ENCODE peak calls at places on chromosomes 4 and X, in six cellular contexts. T, M, A, X, F and B are unnamed samples.

GRCh38 chr4:26081795-26082498 is 167.9 kb downstream of the SMIM20 start:
- DNase-seq in A (no peak), T (peak), F (no peak), M (peak), X (peak), B (peak)

GRCh38 chr4:5110901-5111300 is 59.6 kb downstream of the STK32B start:
- DNase-seq in M (no peak), F (no peak), A (no peak), T (no peak), X (no peak), B (no peak)

GRCh38 chr4:157521916-157522315 is 301.4 kb downstream of the GRIA2 start:
- DNase-seq in X (no peak), F (no peak), M (no peak), A (no peak), T (no peak), B (no peak)

GRCh38 chrX:109785053-109785452 is 52.0 kb upstream of the ACSL4 start:
- DNase-seq in A (no peak), X (no peak), M (no peak), T (no peak), F (no peak), B (no peak)

GRCh38 chrX:1531106-1531890 is 5.7 kb downstream of the P2RY8 start:
- DNase-seq in M (no peak), F (peak), T (no peak), X (no peak), A (no peak), B (no peak)

GRCh38 chr4:59855630-59856352 is 1344.3 kb upstream of the ADGRL3 start:
- DNase-seq in X (no peak), M (no peak), T (no peak), F (peak), A (no peak), B (no peak)

GRCh38 chr4:18508801-18509200 is 487.2 kb upstream of the LCORL start:
- DNase-seq in A (no peak), F (no peak), X (no peak), T (no peak), M (no peak), B (no peak)

GRCh38 chr4:177012918-177013545 is 220.3 kb upstream of the VEGFC start:
- DNase-seq in M (no peak), X (no peak), T (no peak), A (no peak), F (no peak), B (no peak)

GRCh38 chrX:83008415-83008814 is 499.7 kb upstream of the POU3F4 start:
- DNase-seq in T (no peak), M (no peak), X (no peak), F (no peak), A (no peak), B (peak)

GRCh38 chr4:157271166-157271869 is 50.8 kb downstream of the GRIA2 start:
- DNase-seq in F (no peak), A (no peak), M (no peak), T (no peak), X (no peak), B (peak)

GRCh38 chr4:140736669-140737343 is 19.4 kb downstream of the TBC1D9 start:
- DNase-seq in A (no peak), X (no peak), T (no peak), F (no peak), M (peak), B (peak)

GRCh38 chr4:169795585-169795984 is 37.8 kb upstream of the HPF1 start:
- DNase-seq in T (no peak), M (no peak), X (no peak), A (no peak), F (no peak), B (peak)

GRCh38 chr4:96164814-96165351 is 325.0 kb downstream of the PDHA2 start:
- DNase-seq in A (peak), T (no peak), F (no peak), M (peak), X (peak), B (peak)

GRCh38 chr4:117434424-117434823 is 349.0 kb upstream of the TRAM1L1 start:
- DNase-seq in X (no peak), A (no peak), M (no peak), T (no peak), F (no peak), B (no peak)

GRCh38 chr4:55733874-55734437 is 85.6 kb upstream of the EXOC1L start:
- DNase-seq in A (no peak), X (peak), F (no peak), T (no peak), M (peak), B (no peak)

GRCh38 chr4:121408-122084 is 2.8 kb upstream of the ZNF718 start:
- DNase-seq in F (peak), M (no peak), X (no peak), T (no peak), A (no peak), B (no peak)

GRCh38 chr4:4386736-4387392 is at the start of gene NSG1:
- DNase-seq in F (peak), T (peak), X (peak), A (no peak), M (peak), B (no peak)

GRCh38 chrX:69221239-69222102 is 56.2 kb upstream of the PJA1 start:
- DNase-seq in F (peak), T (peak), M (no peak), X (no peak), A (no peak), B (peak)

GRCh38 chrX:141642979-141643378 is 53.5 kb downstream of the SPANXA2 start:
- DNase-seq in M (peak), X (no peak), A (no peak), F (no peak), T (no peak), B (peak)

GRCh38 chr4:4524364-4524763 is 17.5 kb downstream of the STX18 start:
- DNase-seq in A (no peak), M (peak), X (peak), T (no peak), F (no peak), B (peak)

GRCh38 chr4:7402526-7402925 is 32.2 kb downstream of the PSAPL1 start:
- DNase-seq in F (peak), M (no peak), X (no peak), T (no peak), A (no peak), B (no peak)

GRCh38 chr4:149203256-149204001 is 612.2 kb downstream of the IQCM start:
- DNase-seq in F (no peak), X (no peak), T (no peak), A (no peak), M (peak), B (no peak)

GRCh38 chr4:38466401-38466800 is 197.6 kb upstream of the KLF3 start:
- DNase-seq in A (peak), M (no peak), T (no peak), X (no peak), F (no peak), B (peak)

GRCh38 chrX:13607996-13608365 is 38.6 kb downstream of the EGFL6 start:
- DNase-seq in F (no peak), X (no peak), A (no peak), T (no peak), M (no peak), B (peak)

GRCh38 chr4:35189988-35190613 is 1054.2 kb downstream of the ARAP2 start:
- DNase-seq in A (no peak), T (no peak), M (no peak), F (no peak), X (no peak), B (no peak)

GRCh38 chr4:140116442-140117104 is 37.4 kb downstream of the MAML3 start:
- DNase-seq in A (no peak), T (no peak), F (no peak), X (peak), M (peak), B (peak)

GRCh38 chr4:86033171-86033570 is 326.7 kb downstream of the MAPK10 start:
- DNase-seq in M (peak), A (no peak), X (peak), T (no peak), F (no peak), B (no peak)

GRCh38 chr4:168095776-168096443 is 3.6 kb downstream of the ANXA10 start:
- DNase-seq in F (no peak), T (no peak), M (peak), A (no peak), X (no peak), B (no peak)

GRCh38 chr4:95539056-95539455 is 9.7 kb downstream of the UNC5C start:
- DNase-seq in F (no peak), T (no peak), X (peak), A (no peak), M (no peak), B (no peak)

GRCh38 chrX:17082831-17083230 is 136.4 kb downstream of the REPS2 start:
- DNase-seq in F (no peak), A (no peak), X (no peak), M (no peak), T (no peak), B (peak)

GRCh38 chr4:37358748-37359147 is 114.2 kb downstream of the NWD2 start:
- DNase-seq in T (no peak), X (no peak), A (no peak), F (no peak), M (no peak), B (no peak)

GRCh38 chr4:23332266-23332665 is 557.6 kb downstream of the PPARGC1A start:
- DNase-seq in X (no peak), F (no peak), T (peak), A (no peak), M (no peak), B (no peak)

GRCh38 chrX:133638285-133638684 is 223.0 kb upstream of the GPC4 start:
- DNase-seq in M (no peak), A (no peak), F (no peak), X (no peak), T (no peak), B (no peak)
- H3K18ac ChIP-seq in M (no peak), A (no peak), F (no peak), X (no peak), T (no peak), B (peak)

DNA sequence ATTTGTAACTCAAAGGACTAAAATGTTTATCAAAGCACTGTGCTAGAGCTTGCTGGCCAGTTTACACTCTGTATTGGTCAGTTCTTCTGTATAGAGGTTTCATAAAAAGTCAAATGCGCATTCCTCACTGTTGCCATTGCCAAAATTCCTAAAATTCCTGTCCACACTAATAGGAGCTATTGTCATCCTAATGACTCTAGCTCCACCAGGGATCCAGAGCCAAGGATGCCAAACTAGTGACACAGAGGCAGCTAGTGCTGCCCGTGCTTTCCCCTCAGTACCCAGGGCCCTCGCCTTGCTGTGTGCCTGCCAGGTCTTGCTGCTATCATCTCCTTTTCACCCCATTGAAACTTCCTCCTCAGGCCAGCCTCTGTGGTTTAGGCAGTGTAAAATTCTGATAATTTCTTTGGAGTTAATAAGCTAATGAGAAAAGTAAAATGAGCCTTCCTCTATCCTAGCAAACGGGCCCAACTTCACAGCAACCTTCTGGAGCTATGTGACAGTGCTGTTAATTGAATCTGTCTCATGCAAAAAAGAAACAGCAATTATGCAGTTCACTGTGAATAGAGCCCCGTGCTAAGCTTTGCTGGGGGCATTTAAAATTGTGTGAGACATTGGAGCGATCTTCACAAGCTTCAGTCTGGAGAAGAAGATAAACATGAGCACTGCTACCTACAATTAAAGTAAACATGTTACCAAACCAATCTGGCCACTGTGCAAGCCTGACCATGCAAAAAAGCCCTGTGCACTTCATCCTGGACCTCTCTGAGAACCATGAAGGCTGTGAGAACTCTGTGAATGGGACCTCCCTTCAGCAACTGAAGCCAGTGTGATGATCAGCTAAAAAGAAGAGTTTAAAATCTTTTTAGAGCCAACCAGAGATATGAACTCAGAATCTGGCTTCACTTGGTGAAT is 43.1 kb upstream of the FGF2 start:
- DNase-seq in T (peak), F (peak), X (peak), M (peak), A (peak), B (peak)
- H2BK5ac ChIP-seq in T (no peak), F (peak), X (peak), M (peak), A (no peak), B (peak)

DNA sequence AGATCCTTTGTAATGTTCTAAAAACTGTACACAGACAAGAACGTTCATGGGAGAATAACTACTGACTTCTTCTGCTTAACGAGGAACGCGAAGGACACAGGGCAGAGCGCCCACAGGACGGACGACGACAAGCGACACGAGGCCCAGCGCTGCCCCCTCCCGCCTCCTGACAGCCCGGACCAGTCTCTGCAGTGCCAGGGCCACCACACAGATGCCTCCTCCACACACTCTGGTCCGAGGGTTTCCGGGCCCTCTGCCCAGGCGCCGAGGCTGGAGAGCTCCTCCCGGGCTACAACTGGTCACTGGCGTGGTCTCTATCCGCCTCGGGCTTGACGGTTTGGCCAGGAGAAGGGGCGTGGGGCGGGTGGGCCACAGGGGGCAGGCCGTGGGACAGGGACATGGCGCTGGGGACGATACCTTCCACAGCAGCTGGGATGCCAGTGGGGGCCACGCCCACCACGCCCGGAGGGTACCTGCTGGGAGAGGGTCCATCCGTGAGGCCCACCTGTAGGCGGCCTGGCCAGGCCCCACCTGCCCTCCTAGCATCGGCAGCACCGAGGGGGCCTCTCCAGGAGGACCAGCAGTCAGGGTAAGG is 36.9 kb downstream of the CTBP1 start:
- DNase-seq in X (no peak), T (no peak), M (no peak), A (no peak), F (no peak), B (no peak)
- H3K4me3 ChIP-seq in X (no peak), T (no peak), M (no peak), A (no peak), F (no peak), B (no peak)

DNA sequence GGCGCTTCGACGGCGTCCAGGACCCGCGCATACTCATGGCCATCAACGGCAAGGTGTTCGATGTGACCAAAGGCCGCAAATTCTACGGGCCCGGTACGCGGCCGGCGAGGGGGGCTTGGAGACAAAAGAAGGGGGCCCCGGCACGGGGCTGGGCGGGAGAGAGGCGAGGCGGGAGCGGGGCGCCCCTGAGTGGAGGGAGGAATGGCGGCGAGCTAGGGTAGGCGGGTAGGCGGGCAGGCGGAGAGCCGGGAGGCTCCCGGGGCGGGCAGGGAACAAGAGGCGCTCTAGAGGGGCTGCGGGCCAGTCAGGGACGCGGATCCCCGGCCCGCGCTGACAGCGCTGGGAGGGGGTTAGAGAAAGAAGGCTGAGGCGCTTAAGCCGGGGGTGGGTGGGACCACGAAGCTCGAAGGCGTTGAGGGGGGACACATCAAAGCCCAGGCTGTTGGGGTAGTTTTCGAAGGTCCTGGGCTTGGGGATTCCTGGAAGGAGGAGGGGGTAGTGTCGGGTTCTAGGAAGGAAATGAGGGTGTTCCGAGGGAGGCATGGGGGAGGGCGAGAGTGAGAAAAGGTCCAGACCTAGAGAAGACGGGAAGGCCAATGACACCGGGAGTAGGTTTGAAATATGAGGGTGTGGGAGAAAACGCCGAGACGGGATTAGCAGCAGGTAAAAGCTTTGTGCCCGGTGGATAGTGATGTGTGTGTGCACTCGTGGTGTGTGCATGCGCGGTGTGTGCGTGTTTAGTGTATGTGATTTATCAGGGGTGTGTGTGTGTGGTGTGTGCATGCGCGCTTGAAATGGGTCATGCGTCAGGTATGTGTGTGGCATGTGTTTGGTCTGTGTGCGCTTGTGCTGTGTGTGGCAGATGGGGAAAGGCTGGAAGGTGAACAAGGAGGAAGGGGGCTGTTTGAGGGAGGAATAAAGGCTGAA is 777 bp downstream of the PGRMC1 start:
- DNase-seq in X (peak), T (no peak), M (peak), F (peak), A (no peak), B (peak)
- H3K18ac ChIP-seq in X (peak), T (peak), M (peak), F (peak), A (peak), B (peak)